ENCODE peak calls at places on chromosome 6, in six cellular contexts. E, U, Z, V, J and A are unnamed samples.

GRCh38 chr6:157667211-157668033 is 155.6 kb upstream of the SNX9 start:
- DNase-seq in E (peak; percentile 69), U (peak; percentile 79), J (peak; percentile 70), Z (peak; percentile 73), V (peak; percentile 53), A (no peak)

GRCh38 chr6:169848946-169849345 is 97.5 kb downstream of the ERMARD start:
- DNase-seq in Z (no peak), U (no peak), V (no peak), E (no peak), J (no peak), A (no peak)

GRCh38 chr6:161876231-161876630 is 602.4 kb upstream of the AGPAT4 start:
- DNase-seq in Z (no peak), V (no peak), E (no peak), U (no peak), J (no peak), A (no peak)

GRCh38 chr6:19731286-19731685 is 105.9 kb upstream of the ID4 start:
- DNase-seq in Z (no peak), J (peak; percentile 93), U (peak; percentile 80), E (no peak), V (peak; percentile 38), A (no peak)

GRCh38 chr6:39567091-39567490 is 158.1 kb downstream of the KIF6 start:
- DNase-seq in E (no peak), U (no peak), V (no peak), Z (no peak), J (no peak), A (no peak)

GRCh38 chr6:92777146-92777740 is 642.1 kb downstream of the EPHA7 start:
- DNase-seq in E (no peak), J (peak; percentile 42), V (no peak), Z (peak; percentile 39), U (peak; percentile 68), A (no peak)

GRCh38 chr6:27592481-27593199 is 119.7 kb upstream of the ZNF184 start:
- DNase-seq in J (peak; percentile 90), V (no peak), Z (peak; percentile 44), E (peak; percentile 92), U (peak; percentile 62), A (peak; percentile 94)

GRCh38 chr6:5556011-5556410 is 294.7 kb downstream of the FARS2 start:
- DNase-seq in V (no peak), E (no peak), U (no peak), J (no peak), Z (no peak), A (no peak)

GRCh38 chr6:3410385-3411360 is 46.2 kb downstream of the SLC22A23 start:
- DNase-seq in Z (peak; percentile 59), V (peak; percentile 51), E (peak; percentile 92), J (peak; percentile 57), U (peak; percentile 66), A (no peak)

GRCh38 chr6:68054776-68055175 is 580.3 kb upstream of the ADGRB3 start:
- DNase-seq in Z (no peak), U (peak; percentile 31), V (no peak), J (no peak), E (no peak), A (no peak)

DNA sequence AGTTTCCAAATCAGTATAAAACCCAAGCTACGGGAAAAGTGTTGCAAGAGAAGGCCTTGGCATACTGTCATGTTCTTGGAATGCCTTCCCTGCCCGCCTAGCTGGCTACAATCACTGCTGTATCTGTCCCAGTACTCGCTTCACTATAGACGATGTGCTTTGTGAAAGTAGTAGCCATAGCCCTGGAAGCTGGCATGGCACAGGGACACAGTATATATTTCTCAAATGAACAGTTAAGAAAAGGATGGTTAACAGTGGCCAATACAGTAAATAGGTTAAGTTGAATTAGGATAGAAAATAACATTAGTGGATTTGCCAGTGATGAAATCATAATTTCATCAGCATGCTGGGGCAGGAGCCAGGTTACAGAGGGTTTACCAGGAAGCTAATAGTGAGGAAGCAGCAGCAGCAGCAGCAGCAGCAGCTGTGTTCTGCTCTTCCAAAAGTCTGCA is 499.3 kb downstream of the CDKAL1 start:
- DNase-seq in Z (peak; percentile 27), E (no peak), U (peak; percentile 94), J (peak; percentile 85), V (no peak), A (peak; percentile 23)
- H2AFZ ChIP-seq in Z (no peak overlapping the region), E (no peak overlapping the region), U (no peak overlapping the region), J (peak overlapping the region; percentile 15), V (no peak overlapping the region), A (peak overlapping the region; percentile 94)

GRCh38 chr6:138545621-138545980 is 46.3 kb upstream of the NHSL1 start:
- DNase-seq in J (peak; percentile 31), V (no peak), E (peak; percentile 67), Z (peak; percentile 87), U (peak; percentile 54), A (no peak)
- H3K4me3 ChIP-seq in J (peak overlapping the region; percentile 51), V (no peak overlapping the region), E (no peak overlapping the region), Z (no peak overlapping the region), U (peak overlapping the region; percentile 54), A (no peak overlapping the region)

GRCh38 chr6:37653229-37653628 is 44.5 kb downstream of the MDGA1 start:
- DNase-seq in Z (no peak), J (no peak), U (no peak), V (no peak), E (no peak), A (no peak)
- H2AFZ ChIP-seq in Z (no peak overlapping the region), J (no peak overlapping the region), U (no peak overlapping the region), V (no peak overlapping the region), E (no peak overlapping the region), A (no peak overlapping the region)

GRCh38 chr6:110039364-110039995 is 61.4 kb downstream of the GPR6 start:
- DNase-seq in U (peak; percentile 91), Z (peak; percentile 92), V (peak; percentile 80), J (peak; percentile 87), E (peak; percentile 84), A (peak; percentile 32)
- H3K4me3 ChIP-seq in U (peak overlapping the region; percentile 43), Z (no peak overlapping the region), V (no peak overlapping the region), J (peak overlapping the region; percentile 5), E (peak overlapping the region; percentile 19), A (no peak overlapping the region)

DNA sequence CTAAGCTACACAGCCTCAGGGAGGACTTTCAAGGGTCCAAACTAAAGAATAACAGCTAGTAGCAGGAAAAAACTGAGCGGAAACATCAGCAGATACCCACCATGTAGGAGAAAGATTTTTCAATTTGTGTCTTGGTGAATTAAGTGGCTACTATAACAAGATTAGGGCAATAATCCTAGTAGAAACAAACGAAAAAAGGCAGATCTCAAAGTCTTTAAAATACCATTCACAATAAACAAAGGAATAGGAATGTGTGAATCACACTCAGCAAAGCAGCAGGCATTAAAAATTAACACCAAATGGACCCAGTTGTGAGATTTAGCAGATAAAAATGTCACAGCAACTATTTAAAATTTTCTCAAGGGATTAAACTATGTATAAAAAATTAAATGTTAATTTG is 761.2 kb downstream of the TENT5A start:
- DNase-seq in J (no peak), Z (no peak), U (no peak), V (no peak), E (no peak), A (no peak)
- H2AFZ ChIP-seq in J (no peak overlapping the region), Z (no peak overlapping the region), U (no peak overlapping the region), V (no peak overlapping the region), E (no peak overlapping the region), A (no peak overlapping the region)

GRCh38 chr6:108117427-108118358 is 43.2 kb upstream of the OSTM1 start:
- DNase-seq in U (peak; percentile 18), E (peak; percentile 81), J (peak; percentile 21), Z (peak; percentile 19), V (no peak), A (no peak)
- H3K4me3 ChIP-seq in U (peak overlapping the region; percentile 58), E (peak overlapping the region; percentile 51), J (peak overlapping the region; percentile 52), Z (peak overlapping the region; percentile 11), V (no peak overlapping the region), A (peak overlapping the region; percentile 28)